ENCODE peak calls at places on chromosomes 3 and 15, in eight cellular contexts. Q is T-helper 2 cell, K is neural crest cell, R is cerebellar nuclear complex, L is EH, U is cardiac septum, M is naive B cell, P is Kasumi-1. B is an unnamed sample.

GRCh38 chr3:21310176-21310575 is 440.8 kb downstream of the ZNF385D start:
- DNase-seq in Q (no peak), P (no peak), M (no peak), R (no peak), U (no peak), L (peak), K (no peak), B (no peak)

GRCh38 chr3:59818-60217 is 136.7 kb upstream of the CHL1 start:
- DNase-seq in U (no peak), K (no peak), R (no peak), Q (no peak), M (no peak), P (no peak), L (no peak), B (no peak)

GRCh38 chr3:56783644-56784451 is 17.9 kb downstream of the ARHGEF3 start:
- DNase-seq in P (peak), K (no peak), U (peak), Q (peak), R (no peak), L (peak), M (peak), B (peak)

GRCh38 chr15:31486506-31486905 is 159.9 kb downstream of the KLF13 start:
- DNase-seq in P (no peak), U (no peak), R (no peak), M (no peak), K (no peak), Q (no peak), L (no peak), B (no peak)

GRCh38 chr3:62875103-62876002 is at the start of gene CADPS:
- DNase-seq in U (no peak), K (peak), P (no peak), M (no peak), L (no peak), Q (no peak), R (peak), B (no peak)

GRCh38 chr15:95025924-95026728 is 794.8 kb downstream of the MCTP2 start:
- DNase-seq in M (no peak), R (no peak), Q (no peak), U (no peak), L (peak), P (peak), K (peak), B (no peak)

GRCh38 chr3:141738636-141739363 is 702 bp downstream of the RNF7 start:
- DNase-seq in M (peak), P (peak), U (no peak), Q (peak), R (no peak), L (peak), K (no peak), B (peak)

GRCh38 chr3:9100132-9100894 is 137.0 kb upstream of the RAD18 start:
- DNase-seq in K (no peak), L (no peak), U (no peak), P (no peak), M (no peak), Q (no peak), R (no peak), B (no peak)

GRCh38 chr3:168213920-168214319 is 118.2 kb upstream of the GOLIM4 start:
- DNase-seq in R (no peak), U (no peak), M (no peak), L (peak), Q (no peak), K (no peak), P (no peak), B (no peak)

GRCh38 chr3:42652611-42653302 is 740 bp upstream of the ZBTB47 start:
- DNase-seq in Q (no peak), P (peak), K (no peak), M (no peak), U (peak), L (peak), R (no peak), B (no peak)

GRCh38 chr3:120678984-120679383 is 3.1 kb downstream of the HGD start:
- DNase-seq in M (no peak), L (no peak), P (peak), R (peak), K (no peak), U (no peak), Q (no peak), B (no peak)

GRCh38 chr3:32934150-32934742 is 17.2 kb upstream of the CCR4 start:
- DNase-seq in M (no peak), R (no peak), Q (no peak), P (peak), L (peak), U (peak), K (peak), B (no peak)

GRCh38 chr3:67006460-67006859 is 8.4 kb downstream of the KBTBD8 start:
- DNase-seq in Q (no peak), L (peak), M (no peak), U (no peak), P (no peak), K (no peak), R (no peak), B (no peak)

GRCh38 chr3:129503387-129504010 is 24.9 kb upstream of the RHO start:
- DNase-seq in P (no peak), L (peak), R (no peak), U (no peak), Q (no peak), M (no peak), K (no peak), B (no peak)

GRCh38 chr3:46214751-46215352 is 6.7 kb upstream of the CCR1 start:
- DNase-seq in Q (no peak), L (no peak), K (no peak), P (peak), R (no peak), U (no peak), M (no peak), B (no peak)

GRCh38 chr3:58066842-58067241 is 58.6 kb downstream of the FLNB start:
- DNase-seq in L (peak), U (no peak), Q (no peak), M (no peak), K (no peak), R (no peak), P (no peak), B (no peak)